ENCODE peak calls at places on chromosomes 6 and 20, in eight cellular contexts. R is OCI-LY7, Y is left ventricle myocardium inferior, S is retinal pigment epithelial cell, C is esophagus muscularis mucosa, Q is GM06990, X is WTC11, K is mesothelial cell of epicardium. J is an unnamed sample.

GRCh38 chr6:4210619-4211419 is 75.4 kb upstream of the ECI2 start:
- DNase-seq in Y (peak), S (no peak), C (peak), R (peak), K (no peak), X (peak), Q (no peak), J (peak)

GRCh38 chr6:1832844-1833787 is 223.4 kb downstream of the FOXC1 start:
- DNase-seq in X (no peak), C (no peak), Q (no peak), R (no peak), S (no peak), K (no peak), Y (peak), J (no peak)

GRCh38 chr6:134814076-134814709 is 135.7 kb downstream of the ALDH8A1 start:
- DNase-seq in X (no peak), R (no peak), S (no peak), Q (no peak), K (no peak), C (no peak), Y (no peak), J (no peak)

GRCh38 chr20:49570161-49570827 is 2.4 kb upstream of the PTGIS start:
- DNase-seq in Y (no peak), R (no peak), K (no peak), X (no peak), S (no peak), Q (no peak), C (no peak), J (no peak)

GRCh38 chr20:62914970-62915457 is 11.3 kb downstream of the DIDO1 start:
- DNase-seq in S (no peak), X (peak), Y (no peak), C (no peak), Q (no peak), K (no peak), R (no peak), J (no peak)

GRCh38 chr20:3276400-3277015 is 37.5 kb upstream of the SLC4A11 start:
- DNase-seq in K (no peak), R (peak), Q (no peak), Y (no peak), S (no peak), C (no peak), X (peak), J (no peak)

GRCh38 chr6:56713285-56713684 is 70.6 kb upstream of the DST start:
- DNase-seq in R (no peak), K (no peak), X (no peak), Q (no peak), C (no peak), Y (no peak), S (peak), J (peak)

GRCh38 chr20:20677186-20677585 is 35.3 kb downstream of the RALGAPA2 start:
- DNase-seq in X (no peak), Y (no peak), Q (no peak), S (no peak), K (no peak), R (no peak), C (no peak), J (no peak)

GRCh38 chr6:6736753-6737654 is 148.5 kb downstream of the LY86 start:
- DNase-seq in X (peak), Q (no peak), S (no peak), C (no peak), Y (peak), R (no peak), K (no peak), J (no peak)

GRCh38 chr6:34189806-34190503 is 44.1 kb upstream of the GRM4 start:
- DNase-seq in S (no peak), K (no peak), R (peak), X (no peak), Y (peak), C (no peak), Q (no peak), J (no peak)

GRCh38 chr6:110331816-110332215 is 26.3 kb downstream of the METTL24 start:
- DNase-seq in S (no peak), C (no peak), K (no peak), R (no peak), Y (no peak), X (no peak), Q (no peak), J (no peak)

GRCh38 chr20:63457737-63458136 is 14.7 kb downstream of the KCNQ2 start:
- DNase-seq in S (peak), Q (no peak), Y (peak), K (no peak), C (no peak), R (no peak), X (no peak), J (no peak)

GRCh38 chr20:50572922-50573777 is 63.0 kb downstream of the PTPN1 start:
- DNase-seq in Y (peak), S (peak), X (no peak), C (no peak), K (no peak), R (no peak), Q (no peak), J (no peak)

DNA sequence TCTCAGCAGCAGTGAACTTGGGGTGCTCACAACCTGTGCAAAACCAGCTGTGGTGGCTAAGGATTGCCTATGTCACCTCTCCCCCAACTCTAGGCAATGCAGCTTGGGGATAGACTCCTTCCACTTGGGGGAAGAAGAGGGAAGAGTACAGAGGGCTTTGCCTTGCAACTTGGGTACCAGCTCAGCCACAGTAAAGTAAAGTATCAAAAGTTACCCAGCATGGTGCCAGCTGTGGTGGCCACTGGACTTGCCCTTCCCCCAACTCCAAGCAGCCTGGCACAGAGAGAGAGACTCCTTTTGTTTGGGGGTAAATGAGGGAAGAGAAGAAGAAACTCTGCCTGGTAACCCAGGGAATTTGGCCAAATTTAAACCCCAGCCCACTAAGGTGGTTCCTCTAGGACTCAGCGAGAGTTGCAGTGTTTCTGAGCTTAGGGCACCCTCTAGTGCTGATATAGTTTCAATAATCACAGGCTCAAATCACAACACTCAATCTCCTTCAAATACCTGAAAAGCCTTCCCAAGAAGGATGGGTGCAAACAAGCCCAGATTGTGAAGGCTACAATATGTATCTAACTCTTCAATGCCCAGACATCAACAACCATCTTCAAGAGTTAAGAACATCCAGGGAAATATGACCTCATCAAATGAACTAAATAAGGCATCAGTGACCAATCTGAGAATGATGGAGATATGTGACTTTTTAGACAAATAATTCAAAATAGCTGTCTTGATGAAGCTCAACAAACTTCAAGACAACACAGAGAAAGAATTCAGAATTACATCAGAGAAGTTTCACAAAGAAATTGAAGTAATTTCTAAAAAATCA is 7.6 kb upstream of the DEFB129 start:
- DNase-seq in Q (no peak), K (no peak), C (no peak), R (peak), X (no peak), Y (no peak), S (no peak), J (no peak)
- TF ChIP-seq CTCF in Q (peak), K (no peak), C (peak), R (peak), X (no peak), Y (peak), S (peak), J (peak)

GRCh38 chr6:144019929-144020328 is 11.9 kb upstream of the PLAGL1 start:
- DNase-seq in S (no peak), K (no peak), C (no peak), Y (no peak), R (no peak), Q (no peak), X (no peak), J (no peak)
- TF ChIP-seq CTCF in S (no peak), K (no peak), C (no peak), Y (no peak), R (no peak), Q (no peak), X (no peak), J (no peak)

DNA sequence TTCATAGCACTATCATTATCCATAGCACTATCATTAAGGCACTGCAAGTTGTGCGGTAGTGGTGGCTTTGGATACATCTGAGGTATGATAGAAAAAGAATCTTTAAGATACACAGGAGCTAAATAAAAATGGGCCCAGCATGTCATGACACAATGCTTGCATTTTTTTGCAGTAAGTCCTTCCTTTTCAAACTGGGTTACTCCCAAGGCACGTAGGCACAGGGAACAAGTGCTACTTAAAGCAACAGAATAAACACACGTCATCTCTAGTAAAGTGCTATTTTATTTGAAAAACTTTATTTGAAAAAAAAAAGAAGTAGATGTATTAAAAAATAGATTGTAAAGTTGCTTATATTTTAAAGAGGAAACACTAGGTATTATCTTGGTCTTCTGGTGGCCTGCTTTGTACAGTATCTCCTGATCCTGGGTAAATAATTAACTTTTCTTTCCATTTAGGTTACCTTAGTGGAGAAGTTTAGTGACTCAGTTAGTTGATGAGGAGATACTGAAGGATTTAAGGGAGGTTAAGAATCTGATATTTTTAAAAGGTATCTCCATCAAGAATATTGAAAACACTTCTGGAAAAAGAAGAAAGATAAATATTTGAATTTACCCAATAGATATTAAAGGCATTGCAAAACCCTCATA is 129.6 kb downstream of the EDN1 start:
- DNase-seq in X (no peak), R (no peak), Q (no peak), Y (no peak), K (no peak), C (no peak), S (no peak), J (peak)
- TF ChIP-seq CTCF in X (no peak), R (no peak), Q (no peak), Y (no peak), K (no peak), C (no peak), S (no peak), J (no peak)

GRCh38 chr6:118559659-118560058 is 11.6 kb downstream of the PLN start:
- DNase-seq in R (no peak), Y (no peak), X (no peak), S (no peak), Q (no peak), K (no peak), C (no peak), J (no peak)

GRCh38 chr6:118565317-118565960 is 17.3 kb downstream of the PLN start:
- DNase-seq in R (peak), C (peak), S (no peak), K (no peak), Q (peak), Y (no peak), X (no peak), J (no peak)

GRCh38 chr6:118562959-118563358 is 14.9 kb downstream of the PLN start:
- DNase-seq in R (no peak), Y (no peak), S (no peak), X (no peak), Q (no peak), C (no peak), K (no peak), J (peak)

GRCh38 chr6:118558811-118559217 is 10.7 kb downstream of the PLN start:
- DNase-seq in Y (no peak), S (no peak), R (no peak), K (no peak), C (no peak), Q (no peak), X (no peak), J (no peak)

DNA sequence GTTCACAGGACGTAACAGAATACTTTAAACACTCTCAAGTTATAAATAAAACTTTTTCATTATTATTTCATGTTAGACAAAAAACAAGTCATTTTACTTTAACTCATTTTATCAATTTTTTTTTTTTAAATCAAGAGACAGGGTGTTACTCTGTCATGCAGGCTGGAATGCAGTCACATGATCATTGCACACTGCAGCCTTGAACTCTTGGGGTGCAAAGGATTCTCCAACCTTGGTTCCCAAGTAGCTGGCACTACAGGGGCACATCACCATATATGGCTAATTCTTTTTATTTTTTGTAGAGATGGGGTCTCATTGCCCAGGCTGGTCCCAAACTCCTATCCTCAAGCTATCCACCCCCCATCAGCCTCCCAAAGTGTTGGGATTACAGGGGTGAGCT is 14.2 kb downstream of the PLN start:
- DNase-seq in Y (no peak), R (no peak), S (no peak), K (no peak), C (no peak), Q (no peak), X (no peak), J (no peak)
- TF ChIP-seq CTCF in Y (no peak), R (no peak), S (no peak), K (no peak), C (no peak), Q (no peak), X (no peak), J (no peak)

GRCh38 chr6:5472583-5472982 is 211.3 kb downstream of the FARS2 start:
- DNase-seq in Q (no peak), S (no peak), R (no peak), C (no peak), X (no peak), K (no peak), Y (no peak), J (no peak)

GRCh38 chr6:5469101-5469846 is 208.0 kb downstream of the FARS2 start:
- DNase-seq in Y (no peak), Q (no peak), C (no peak), S (no peak), R (no peak), K (no peak), X (no peak), J (no peak)

GRCh38 chr6:5471637-5472430 is 210.5 kb downstream of the FARS2 start:
- DNase-seq in Q (no peak), R (no peak), K (no peak), X (peak), C (no peak), Y (no peak), S (no peak), J (no peak)

GRCh38 chr6:5468586-5468985 is 207.3 kb downstream of the FARS2 start:
- DNase-seq in Y (no peak), C (no peak), S (no peak), K (no peak), Q (no peak), R (no peak), X (no peak), J (no peak)

GRCh38 chr6:5471044-5471443 is 209.7 kb downstream of the FARS2 start:
- DNase-seq in K (no peak), X (peak), C (no peak), S (no peak), Q (no peak), Y (peak), R (peak), J (no peak)
- TF ChIP-seq CTCF in K (peak), X (peak), C (peak), S (peak), Q (peak), Y (peak), R (peak), J (peak)